ENCODE peak calls at places on chromosomes 2 and 18, in eight cellular contexts. D, T, L, K, F, U, E and C are unnamed samples. For H3K27me3, the result is how much of the 10 kb centered on the place peaks cover.

GRCh38 chr2:40161986-40162385 is 289.9 kb downstream of the SLC8A1 start:
- DNase-seq in D (no peak), T (no peak), L (no peak), K (no peak), F (no peak), U (no peak), E (no peak), C (no peak)

GRCh38 chr2:240921319-240922233 is 15.4 kb downstream of the CROCC2 start:
- DNase-seq in D (no peak), T (peak), L (no peak), K (peak), F (peak), U (no peak), E (peak), C (no peak)

GRCh38 chr18:32351014-32351413 is 119.7 kb downstream of the GAREM1 start:
- DNase-seq in D (no peak), T (no peak), L (no peak), K (no peak), F (no peak), U (no peak), E (no peak), C (no peak)

GRCh38 chr2:229235136-229235914 is 35.8 kb downstream of the PID1 start:
- DNase-seq in D (no peak), T (no peak), L (no peak), K (no peak), F (no peak), U (no peak), E (no peak), C (no peak)

GRCh38 chr2:134190807-134191203 is 63.1 kb upstream of the MGAT5 start:
- DNase-seq in D (no peak), T (no peak), L (no peak), K (no peak), F (no peak), U (no peak), E (no peak), C (no peak)

GRCh38 chr2:198639580-198639979 is 818.2 kb downstream of the SATB2 start:
- DNase-seq in D (no peak), T (no peak), L (no peak), K (no peak), F (no peak), U (no peak), E (no peak), C (no peak)

GRCh38 chr2:239287461-239287860 is 113.4 kb downstream of the HDAC4 start:
- DNase-seq in D (no peak), T (no peak), L (no peak), K (no peak), F (no peak), U (no peak), E (no peak), C (no peak)

GRCh38 chr2:60337142-60337497 is 216.3 kb downstream of the BCL11A start:
- DNase-seq in D (no peak), T (no peak), L (peak), K (no peak), F (no peak), U (no peak), E (no peak), C (no peak)

GRCh38 chr18:57743008-57743407 is 60.1 kb downstream of the ATP8B1 start:
- DNase-seq in D (no peak), T (no peak), L (no peak), K (no peak), F (no peak), U (no peak), E (no peak), C (no peak)

GRCh38 chr2:54457326-54458023 is 1.3 kb downstream of the SPTBN1 start:
- DNase-seq in D (no peak), T (no peak), L (no peak), K (peak), F (peak), U (no peak), E (no peak), C (no peak)

GRCh38 chr2:219566640-219567039 is 4.7 kb downstream of the OBSL1 start:
- DNase-seq in D (no peak), T (no peak), L (no peak), K (no peak), F (no peak), U (no peak), E (no peak), C (no peak)

GRCh38 chr2:74653985-74654882 is at the start of gene SEMA4F:
- DNase-seq in D (peak), T (peak), L (peak), K (peak), F (peak), U (peak), E (peak), C (peak)

GRCh38 chr2:74655579-74655978 is 1.5 kb downstream of the SEMA4F start:
- DNase-seq in D (no peak), T (no peak), L (no peak), K (no peak), F (no peak), U (no peak), E (no peak), C (no peak)

GRCh38 chr2:74653589-74653984 is 460 bp upstream of the SEMA4F start:
- DNase-seq in D (no peak), T (no peak), L (no peak), K (no peak), F (no peak), U (no peak), E (no peak), C (no peak)

GRCh38 chr2:74659462-74659861 is 5.4 kb downstream of the SEMA4F start:
- DNase-seq in D (no peak), T (no peak), L (peak), K (no peak), F (no peak), U (no peak), E (no peak), C (no peak)

GRCh38 chr2:74658516-74658915 is 4.5 kb downstream of the SEMA4F start:
- DNase-seq in D (no peak), T (no peak), L (no peak), K (no peak), F (no peak), U (no peak), E (no peak), C (no peak)
- H3K27me3 ChIP-seq in D (under half), T (under half), L (under half), K (under half), F (under half), U (under half), E (under half), C (under half)

GRCh38 chr18:21598726-21599584 is 1.5 kb downstream of the ESCO1 start:
- DNase-seq in D (no peak), T (no peak), L (peak), K (no peak), F (peak), U (no peak), E (peak), C (no peak)

GRCh38 chr18:21599585-21600525 is 649 bp downstream of the ESCO1 start:
- DNase-seq in D (no peak), T (peak), L (peak), K (peak), F (peak), U (no peak), E (peak), C (peak)

GRCh38 chr18:21602302-21602592 is 1.7 kb upstream of the ESCO1 start:
- DNase-seq in D (no peak), T (no peak), L (no peak), K (no peak), F (no peak), U (no peak), E (no peak), C (no peak)

GRCh38 chr18:21597616-21598015 is 2.9 kb downstream of the ESCO1 start:
- DNase-seq in D (no peak), T (no peak), L (no peak), K (no peak), F (no peak), U (no peak), E (no peak), C (no peak)

DNA sequence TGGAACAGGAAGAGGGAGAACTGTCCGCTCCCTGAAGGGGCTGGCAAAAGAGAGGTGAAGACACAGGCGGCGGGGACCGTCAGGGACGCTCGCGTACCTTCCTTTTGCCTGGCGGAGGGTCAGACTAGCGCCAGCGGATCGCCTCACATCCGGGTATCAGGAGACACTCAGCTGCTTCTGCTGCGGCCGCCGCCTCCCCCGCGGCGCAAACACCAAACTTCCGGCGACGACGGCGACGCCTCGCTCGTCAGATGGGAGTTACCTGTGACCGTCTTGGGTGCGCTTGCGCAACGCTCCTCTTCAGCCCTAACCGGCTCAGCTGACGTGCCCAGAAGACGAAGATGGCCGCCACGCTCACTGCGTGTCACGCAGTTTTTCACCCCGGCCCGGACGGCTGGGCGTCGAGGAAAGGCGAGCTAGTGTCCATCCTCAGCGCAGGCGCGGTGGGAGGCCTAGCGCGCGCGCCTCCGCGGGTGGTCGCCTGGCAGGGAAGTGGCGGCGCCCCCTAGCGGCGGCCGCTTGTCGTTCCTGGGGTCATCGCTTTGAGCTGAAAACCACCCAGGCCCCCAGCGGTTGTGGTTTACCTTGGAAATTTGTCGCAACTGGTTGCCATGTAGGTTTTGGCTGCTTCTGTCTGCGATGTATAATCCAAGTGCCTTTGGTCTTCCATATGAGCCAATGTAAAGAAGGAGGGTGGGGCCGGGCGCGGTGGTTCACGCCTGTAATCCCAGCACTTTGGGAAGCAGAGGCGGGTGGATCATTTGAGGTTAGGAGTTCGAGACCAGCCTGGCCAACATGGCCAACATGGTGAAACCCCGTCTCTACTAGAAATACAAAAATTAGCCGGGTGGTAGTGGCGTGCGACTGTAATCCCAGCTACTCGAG is at the start of gene ESCO1:
- DNase-seq in D (peak), T (peak), L (peak), K (peak), F (peak), U (peak), E (peak), C (peak)
- TF ChIP-seq POLR2AphosphoS5 in D (peak), T (peak), L (peak), K (peak), F (peak), U (peak), E (peak), C (peak)

GRCh38 chr2:237866119-237866621 is 6.7 kb downstream of the RAMP1 start:
- DNase-seq in D (no peak), T (no peak), L (no peak), K (no peak), F (peak), U (no peak), E (no peak), C (no peak)

GRCh38 chr2:237864030-237864931 is 4.9 kb downstream of the RAMP1 start:
- DNase-seq in D (no peak), T (no peak), L (no peak), K (no peak), F (peak), U (no peak), E (no peak), C (no peak)

GRCh38 chr2:237865623-237866041 is 6.2 kb downstream of the RAMP1 start:
- DNase-seq in D (no peak), T (peak), L (no peak), K (no peak), F (peak), U (no peak), E (no peak), C (no peak)

GRCh38 chr2:237863659-237864029 is 4.2 kb downstream of the RAMP1 start:
- DNase-seq in D (no peak), T (no peak), L (no peak), K (no peak), F (peak), U (no peak), E (no peak), C (no peak)

DNA sequence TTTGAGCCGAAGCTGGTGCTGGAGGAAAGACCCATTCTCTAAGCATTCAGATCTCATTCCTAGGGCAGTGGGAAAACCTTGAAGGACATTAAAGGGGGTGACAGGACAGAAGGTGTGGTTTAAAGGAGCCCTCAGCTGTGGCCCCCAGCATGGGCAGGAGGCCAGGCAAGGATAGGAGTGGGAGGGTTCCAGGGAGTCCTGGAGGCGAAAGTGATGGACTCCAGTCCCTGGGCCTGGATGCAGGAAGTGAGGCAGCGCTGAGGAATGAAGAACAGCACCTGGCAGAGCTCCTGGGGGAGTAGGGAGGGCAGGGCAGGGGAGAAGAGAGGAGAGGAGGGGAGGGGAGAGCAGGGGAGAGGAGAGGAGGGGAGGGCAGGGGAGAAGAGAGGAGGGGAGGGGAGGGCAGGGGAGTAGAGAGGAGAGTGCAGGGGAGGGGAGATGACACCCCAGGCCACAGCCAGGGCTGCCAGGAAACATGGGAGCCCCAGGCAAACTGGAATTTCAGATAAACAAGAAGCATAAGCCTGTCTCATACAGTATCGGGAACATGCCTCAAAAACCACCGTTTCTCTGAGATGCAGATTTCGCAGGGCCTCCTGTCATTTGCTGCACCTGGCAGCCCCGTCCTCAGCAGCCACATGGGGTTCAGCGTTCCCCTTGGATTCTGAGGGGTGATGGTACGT is 5.7 kb downstream of the RAMP1 start:
- DNase-seq in D (no peak), T (peak), L (no peak), K (no peak), F (no peak), U (no peak), E (no peak), C (peak)
- TF ChIP-seq POLR2A in D (no peak), T (no peak), L (no peak), K (no peak), F (no peak), U (no peak), E (no peak), C (no peak)

DNA sequence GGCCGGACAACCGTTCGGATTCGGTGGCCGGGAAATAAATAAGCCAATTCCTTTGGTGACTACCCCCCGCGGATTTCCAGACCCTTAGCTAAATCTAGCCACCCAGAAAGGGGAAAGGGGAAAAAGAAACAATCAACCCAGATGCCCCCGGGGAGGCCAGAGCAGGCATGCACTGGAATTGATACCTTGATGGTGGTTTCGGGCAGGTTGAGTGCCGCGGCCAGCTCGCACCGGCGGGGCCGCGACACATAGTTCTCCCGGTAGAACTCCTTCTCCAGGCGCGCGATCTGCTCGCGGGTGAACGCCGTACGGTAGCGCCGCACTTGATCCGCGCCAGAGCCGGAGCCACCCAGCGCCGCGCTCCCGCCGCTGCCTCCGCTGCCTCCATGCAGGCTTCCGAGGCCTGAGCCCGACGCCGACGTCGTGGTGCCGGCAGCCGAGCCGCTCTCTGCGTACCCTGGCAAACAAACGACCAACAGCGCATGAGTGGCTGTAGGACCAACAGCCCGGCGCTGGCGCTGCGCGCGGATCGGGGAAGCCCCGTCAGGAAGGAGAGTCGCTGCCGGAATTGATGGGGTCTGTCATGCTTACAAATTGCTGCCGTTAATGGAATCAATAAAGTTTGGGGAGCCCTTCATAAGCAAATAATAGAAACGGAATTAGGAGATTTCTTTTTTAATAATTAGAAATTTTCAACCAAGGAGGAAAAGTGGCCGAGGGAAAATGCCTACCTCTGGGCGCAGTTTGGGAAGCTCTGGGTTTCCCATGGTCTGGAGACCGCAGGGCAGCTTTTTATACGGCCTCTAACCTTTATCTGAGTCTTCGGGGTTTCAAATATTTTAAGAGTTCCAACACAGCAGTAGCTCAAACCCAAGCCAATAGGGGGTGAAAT is 1.5 kb downstream of the EVX2 start:
- DNase-seq in D (no peak), T (no peak), L (no peak), K (no peak), F (no peak), U (no peak), E (no peak), C (no peak)
- H3K27me3 ChIP-seq in D (half or more), T (half or more), L (half or more), K (half or more), F (half or more), U (under half), E (half or more), C (under half)

DNA sequence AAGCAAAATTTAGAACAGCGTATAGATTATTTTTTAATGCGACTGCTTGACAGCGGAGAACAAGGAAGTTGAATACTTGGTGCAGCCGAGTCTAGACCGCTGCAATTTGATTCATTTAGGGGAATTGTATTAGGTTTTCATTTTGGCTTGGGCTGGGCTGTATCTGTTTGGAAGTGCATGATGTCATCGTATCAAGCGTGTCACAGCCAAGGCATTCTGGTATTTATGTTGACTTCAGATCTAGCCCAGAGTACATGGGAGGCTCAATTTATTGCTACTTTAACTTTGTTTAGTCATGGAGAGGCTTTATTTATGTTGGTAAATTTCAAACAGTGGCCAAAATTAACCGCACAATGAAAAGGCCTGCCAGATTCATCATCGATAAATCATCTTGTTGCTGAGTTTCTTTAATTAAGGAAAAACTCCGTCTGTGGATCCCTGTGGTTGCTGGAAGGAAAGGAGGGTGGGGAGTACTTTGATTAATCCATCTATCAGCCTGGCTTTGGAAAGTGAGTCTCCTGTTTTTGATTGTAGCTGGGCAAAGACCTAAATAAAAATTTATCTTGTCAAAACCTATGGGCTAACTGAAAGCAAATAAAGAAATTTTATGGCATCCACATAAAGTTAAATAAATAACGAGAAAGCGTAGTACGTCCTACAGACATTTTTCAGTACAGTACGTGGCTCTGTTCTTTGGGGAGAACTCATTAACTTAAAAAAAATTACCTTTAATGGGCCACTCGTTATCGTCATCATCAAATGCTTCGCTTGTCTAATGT is 230.4 kb upstream of the SPRED2 start:
- DNase-seq in D (no peak), T (no peak), L (no peak), K (no peak), F (no peak), U (no peak), E (peak), C (no peak)
- TF ChIP-seq POLR2AphosphoS5 in D (no peak), T (no peak), L (no peak), K (peak), F (no peak), U (no peak), E (peak), C (no peak)

GRCh38 chr2:218286570-218287459 is 5.5 kb downstream of the TMBIM1 start:
- DNase-seq in D (peak), T (peak), L (peak), K (peak), F (peak), U (peak), E (peak), C (peak)
- TF ChIP-seq POLR2A in D (no peak), T (no peak), L (peak), K (no peak), F (no peak), U (peak), E (peak), C (peak)

GRCh38 chr18:77004555-77005380 is 127.8 kb downstream of the MBP start:
- DNase-seq in D (no peak), T (no peak), L (no peak), K (no peak), F (peak), U (no peak), E (no peak), C (no peak)
- H3K27me3 ChIP-seq in D (under half), T (under half), L (under half), K (under half), F (under half), U (under half), E (under half), C (under half)

GRCh38 chr2:127049927-127050802 is 56.8 kb downstream of the BIN1 start:
- DNase-seq in D (peak), T (peak), L (peak), K (peak), F (peak), U (no peak), E (peak), C (no peak)
- TF ChIP-seq POLR2AphosphoS5 in D (no peak), T (no peak), L (no peak), K (no peak), F (no peak), U (no peak), E (no peak), C (no peak)

GRCh38 chr2:226611944-226612318 is 187.7 kb downstream of the IRS1 start:
- DNase-seq in D (no peak), T (no peak), L (no peak), K (no peak), F (no peak), U (no peak), E (no peak), C (no peak)
- TF ChIP-seq POLR2A in D (no peak), T (no peak), L (no peak), K (no peak), F (no peak), U (no peak), E (no peak), C (no peak)